ENCODE peak calls at places on chromosomes 11 and 22, in five cellular contexts. One of them, this sample, is unnamed.

GRCh38 chr22:30044369-30044768 is 35.9 kb upstream of the HORMAD2 start:
- DNase-seq in MM.1S: no peak
- DNase-seq in SK-N-SH: peak; percentile 45
- DNase-seq in GM23248: peak; percentile 96
- DNase-seq in HCT116: peak; percentile 37
- DNase-seq in this sample: no peak

GRCh38 chr11:123616505-123617198 is 37.8 kb downstream of the SCN3B start:
- DNase-seq in MM.1S: no peak
- DNase-seq in HCT116: no peak
- DNase-seq in SK-N-SH: peak; percentile 67
- DNase-seq in GM23248: peak; percentile 96
- DNase-seq in this sample: no peak

GRCh38 chr11:27216268-27217149 is 146.5 kb downstream of the CCDC34 start:
- DNase-seq in HCT116: no peak
- DNase-seq in SK-N-SH: peak; percentile 59
- DNase-seq in GM23248: peak; percentile 43
- DNase-seq in MM.1S: no peak
- DNase-seq in this sample: no peak

GRCh38 chr22:26592368-26593015 is 2.6 kb upstream of the TPST2 start:
- DNase-seq in SK-N-SH: no peak
- DNase-seq in HCT116: no peak
- DNase-seq in MM.1S: peak; percentile 96
- DNase-seq in GM23248: no peak
- DNase-seq in this sample: no peak

GRCh38 chr11:115616941-115617340 is 112.7 kb upstream of the CADM1 start:
- DNase-seq in GM23248: peak; percentile 45
- DNase-seq in HCT116: no peak
- DNase-seq in SK-N-SH: no peak
- DNase-seq in MM.1S: no peak
- DNase-seq in this sample: no peak

GRCh38 chr22:28923826-28924732 is 40.7 kb downstream of the ZNRF3 start:
- DNase-seq in GM23248: no peak
- DNase-seq in SK-N-SH: peak; percentile 80
- DNase-seq in HCT116: peak; percentile 55
- DNase-seq in MM.1S: no peak
- DNase-seq in this sample: no peak

GRCh38 chr11:8258771-8259170 is 4.9 kb downstream of the LMO1 start:
- DNase-seq in HCT116: no peak
- DNase-seq in MM.1S: no peak
- DNase-seq in SK-N-SH: no peak
- DNase-seq in GM23248: peak; percentile 96
- DNase-seq in this sample: no peak

GRCh38 chr22:28952857-28953256 is 69.5 kb downstream of the ZNRF3 start:
- DNase-seq in SK-N-SH: no peak
- DNase-seq in HCT116: no peak
- DNase-seq in MM.1S: no peak
- DNase-seq in GM23248: peak; percentile 40
- DNase-seq in this sample: no peak

GRCh38 chr22:49561976-49562375 is 265.7 kb downstream of the BRD1 start:
- DNase-seq in HCT116: no peak
- DNase-seq in GM23248: no peak
- DNase-seq in SK-N-SH: no peak
- DNase-seq in MM.1S: no peak
- DNase-seq in this sample: no peak

GRCh38 chr11:14954581-14954980 is 17.6 kb downstream of the CALCA start:
- DNase-seq in MM.1S: no peak
- DNase-seq in GM23248: no peak
- DNase-seq in HCT116: no peak
- DNase-seq in SK-N-SH: no peak
- DNase-seq in this sample: no peak

GRCh38 chr11:1637628-1638027 is 8.1 kb downstream of the KRTAP5-5 start:
- DNase-seq in SK-N-SH: no peak
- DNase-seq in MM.1S: no peak
- DNase-seq in GM23248: no peak
- DNase-seq in HCT116: no peak
- DNase-seq in this sample: no peak

GRCh38 chr11:57776577-57776976 is 15.0 kb downstream of the CTNND1 start:
- DNase-seq in SK-N-SH: no peak
- DNase-seq in MM.1S: no peak
- DNase-seq in GM23248: no peak
- DNase-seq in HCT116: no peak
- DNase-seq in this sample: no peak

GRCh38 chr11:57777969-57778317 is 16.3 kb downstream of the CTNND1 start:
- DNase-seq in SK-N-SH: no peak
- DNase-seq in MM.1S: no peak
- DNase-seq in HCT116: no peak
- DNase-seq in GM23248: no peak
- DNase-seq in this sample: peak; percentile 73

GRCh38 chr11:57778318-57779037 is 16.9 kb downstream of the CTNND1 start:
- DNase-seq in MM.1S: no peak
- DNase-seq in HCT116: peak; percentile 89
- DNase-seq in GM23248: peak; percentile 92
- DNase-seq in SK-N-SH: peak; percentile 83
- DNase-seq in this sample: peak; percentile 87

GRCh38 chr11:57775474-57775873 is 13.9 kb downstream of the CTNND1 start:
- DNase-seq in SK-N-SH: no peak
- DNase-seq in MM.1S: no peak
- DNase-seq in HCT116: no peak
- DNase-seq in GM23248: peak; percentile 14
- DNase-seq in this sample: no peak

DNA sequence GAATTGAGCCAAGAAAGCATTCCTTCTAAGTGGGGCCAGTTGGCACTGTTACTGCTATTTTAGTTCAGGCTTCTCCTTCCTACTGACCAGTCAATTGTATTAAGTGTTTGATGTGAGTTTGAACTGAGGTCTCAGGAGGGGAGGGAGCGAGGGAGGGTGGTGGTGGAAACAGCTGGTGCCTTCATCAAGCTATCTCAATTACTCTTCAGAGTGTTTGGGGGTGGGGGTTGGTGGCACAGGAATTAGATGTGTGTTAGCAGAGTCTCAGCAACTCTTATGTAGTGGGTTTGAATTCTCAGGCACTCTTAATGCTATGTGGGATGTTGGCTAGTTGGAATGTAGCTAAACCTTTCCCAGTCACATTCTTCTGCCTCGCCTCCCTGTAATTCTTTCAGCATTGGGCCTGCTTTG is 14.5 kb downstream of the CTNND1 start:
- DNase-seq in SK-N-SH: no peak
- DNase-seq in GM23248: peak; percentile 60
- DNase-seq in MM.1S: no peak
- DNase-seq in HCT116: no peak
- DNase-seq in this sample: peak; percentile 69
- TF ChIP-seq EZH2phosphoT487 in SK-N-SH: no peak
- TF ChIP-seq EZH2phosphoT487 in GM23248: no peak
- TF ChIP-seq EZH2phosphoT487 in MM.1S: no peak
- TF ChIP-seq EZH2phosphoT487 in HCT116: no peak
- TF ChIP-seq EZH2phosphoT487 in this sample: no peak

DNA sequence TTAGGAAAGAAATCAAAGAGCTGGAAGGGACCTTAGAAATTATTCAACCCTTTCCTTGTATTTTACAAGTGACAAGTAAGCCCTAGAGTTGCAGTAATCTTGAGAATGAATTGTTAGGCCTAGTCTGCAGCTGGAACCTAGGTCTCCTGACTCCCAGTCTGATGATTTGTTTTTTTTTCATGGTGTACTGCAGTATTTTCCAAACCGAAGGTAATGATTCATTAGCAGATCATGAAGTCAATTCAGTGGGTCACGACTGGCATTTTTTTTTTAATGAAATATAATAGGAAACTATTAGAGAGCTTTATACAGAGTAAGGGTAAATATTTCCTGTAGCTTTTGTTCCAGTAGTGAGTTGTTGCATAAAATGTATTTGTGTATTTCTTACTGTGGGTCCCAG is 42.8 kb downstream of the EXT2 start:
- DNase-seq in SK-N-SH: no peak
- DNase-seq in MM.1S: no peak
- DNase-seq in GM23248: peak; percentile 24
- DNase-seq in HCT116: no peak
- DNase-seq in this sample: no peak
- TF ChIP-seq EZH2phosphoT487 in SK-N-SH: no peak
- TF ChIP-seq EZH2phosphoT487 in MM.1S: no peak
- TF ChIP-seq EZH2phosphoT487 in GM23248: no peak
- TF ChIP-seq EZH2phosphoT487 in HCT116: no peak
- TF ChIP-seq EZH2phosphoT487 in this sample: no peak

DNA sequence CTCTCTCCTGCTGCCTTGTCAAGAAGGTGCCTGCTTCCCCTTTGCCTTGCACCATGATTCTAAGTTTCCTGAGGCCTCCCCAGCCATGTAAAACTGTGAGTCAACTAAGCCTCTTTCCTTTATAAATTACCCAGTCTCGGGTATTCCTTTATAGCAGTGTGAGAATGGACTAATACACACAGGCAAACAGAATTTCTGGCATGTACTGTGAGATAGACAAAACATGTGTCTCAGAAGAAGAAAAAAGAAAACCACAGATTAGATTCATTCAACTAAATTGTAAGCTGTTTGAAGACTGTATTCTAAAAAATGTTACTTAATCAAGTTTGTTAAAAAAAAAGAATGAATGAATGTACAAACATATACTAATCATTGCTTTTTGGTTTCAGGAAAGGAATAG is 1.6 kb upstream of the MMP20 start:
- DNase-seq in HCT116: no peak
- DNase-seq in SK-N-SH: no peak
- DNase-seq in MM.1S: no peak
- DNase-seq in GM23248: peak; percentile 10
- DNase-seq in this sample: no peak
- TF ChIP-seq EZH2phosphoT487 in HCT116: no peak
- TF ChIP-seq EZH2phosphoT487 in SK-N-SH: no peak
- TF ChIP-seq EZH2phosphoT487 in MM.1S: no peak
- TF ChIP-seq EZH2phosphoT487 in GM23248: no peak
- TF ChIP-seq EZH2phosphoT487 in this sample: no peak

DNA sequence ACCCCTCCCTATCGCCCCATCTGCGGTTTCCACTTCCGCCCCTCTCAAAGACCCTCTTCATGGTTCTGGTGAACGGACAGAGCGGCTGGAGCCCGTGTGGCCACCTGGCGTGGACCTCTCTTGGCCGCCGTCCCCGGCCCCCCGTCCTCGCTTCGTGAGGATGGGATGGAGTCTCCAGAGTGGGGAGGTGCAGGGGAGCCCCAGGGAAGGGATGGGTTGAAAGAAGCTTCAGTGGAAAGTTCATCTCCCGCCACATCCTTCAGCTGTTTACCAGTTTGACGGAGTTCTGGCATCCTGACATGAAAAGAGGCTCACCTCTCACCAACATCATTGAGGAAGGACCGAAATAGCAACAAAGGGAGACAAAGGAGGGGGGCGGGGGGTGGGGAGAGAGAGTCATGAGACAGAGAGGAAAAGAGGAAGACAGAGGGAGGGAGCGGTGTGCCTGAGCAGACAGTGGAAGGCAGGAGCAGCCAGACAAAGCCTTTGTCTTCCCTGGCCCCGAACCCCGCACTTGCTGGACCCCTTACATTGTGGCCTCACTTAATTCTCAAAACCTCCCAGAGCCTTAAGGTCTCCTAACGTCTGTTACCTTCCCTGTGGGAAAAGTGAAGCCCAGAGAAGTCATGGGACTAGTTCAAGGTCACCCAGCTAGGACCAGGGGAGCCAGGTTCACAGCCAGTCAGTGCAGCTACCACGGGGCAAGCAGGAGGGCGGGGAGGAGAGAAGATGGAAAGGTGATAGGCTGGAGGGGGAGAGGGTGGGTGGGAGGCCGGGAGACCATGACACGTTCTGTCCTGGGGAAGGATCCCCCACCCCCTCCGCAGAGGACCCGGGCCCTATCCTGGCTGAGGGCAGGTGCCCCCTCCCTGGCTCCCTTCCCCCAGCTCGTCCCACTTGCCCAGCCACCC is 54.9 kb downstream of the CD6 start:
- DNase-seq in MM.1S: no peak
- DNase-seq in GM23248: no peak
- DNase-seq in SK-N-SH: no peak
- DNase-seq in HCT116: no peak
- DNase-seq in this sample: no peak
- TF ChIP-seq EZH2phosphoT487 in MM.1S: no peak
- TF ChIP-seq EZH2phosphoT487 in GM23248: no peak
- TF ChIP-seq EZH2phosphoT487 in SK-N-SH: no peak
- TF ChIP-seq EZH2phosphoT487 in HCT116: no peak
- TF ChIP-seq EZH2phosphoT487 in this sample: no peak

GRCh38 chr22:19480789-19481188 is 1.1 kb downstream of the CDC45 start:
- DNase-seq in GM23248: no peak
- DNase-seq in SK-N-SH: no peak
- DNase-seq in HCT116: no peak
- DNase-seq in MM.1S: no peak
- DNase-seq in this sample: no peak

GRCh38 chr22:19482297-19482696 is 2.6 kb downstream of the CDC45 start:
- DNase-seq in SK-N-SH: no peak
- DNase-seq in GM23248: no peak
- DNase-seq in MM.1S: no peak
- DNase-seq in HCT116: no peak
- DNase-seq in this sample: no peak

GRCh38 chr22:19480173-19480568 is 451 bp downstream of the CDC45 start:
- DNase-seq in MM.1S: no peak
- DNase-seq in SK-N-SH: no peak
- DNase-seq in GM23248: no peak
- DNase-seq in HCT116: no peak
- DNase-seq in this sample: no peak

GRCh38 chr22:19479358-19480172 is at the start of gene CDC45:
- DNase-seq in MM.1S: peak; percentile 98
- DNase-seq in SK-N-SH: peak; percentile 95
- DNase-seq in HCT116: peak; percentile 96
- DNase-seq in GM23248: peak; percentile 99
- DNase-seq in this sample: peak; percentile 98

GRCh38 chr22:19483481-19484244 is 3.9 kb downstream of the CDC45 start:
- DNase-seq in SK-N-SH: no peak
- DNase-seq in HCT116: no peak
- DNase-seq in MM.1S: no peak
- DNase-seq in GM23248: peak; percentile 75
- DNase-seq in this sample: no peak
- TF ChIP-seq EZH2phosphoT487 in SK-N-SH: no peak
- TF ChIP-seq EZH2phosphoT487 in HCT116: no peak
- TF ChIP-seq EZH2phosphoT487 in MM.1S: no peak
- TF ChIP-seq EZH2phosphoT487 in GM23248: no peak
- TF ChIP-seq EZH2phosphoT487 in this sample: no peak

DNA sequence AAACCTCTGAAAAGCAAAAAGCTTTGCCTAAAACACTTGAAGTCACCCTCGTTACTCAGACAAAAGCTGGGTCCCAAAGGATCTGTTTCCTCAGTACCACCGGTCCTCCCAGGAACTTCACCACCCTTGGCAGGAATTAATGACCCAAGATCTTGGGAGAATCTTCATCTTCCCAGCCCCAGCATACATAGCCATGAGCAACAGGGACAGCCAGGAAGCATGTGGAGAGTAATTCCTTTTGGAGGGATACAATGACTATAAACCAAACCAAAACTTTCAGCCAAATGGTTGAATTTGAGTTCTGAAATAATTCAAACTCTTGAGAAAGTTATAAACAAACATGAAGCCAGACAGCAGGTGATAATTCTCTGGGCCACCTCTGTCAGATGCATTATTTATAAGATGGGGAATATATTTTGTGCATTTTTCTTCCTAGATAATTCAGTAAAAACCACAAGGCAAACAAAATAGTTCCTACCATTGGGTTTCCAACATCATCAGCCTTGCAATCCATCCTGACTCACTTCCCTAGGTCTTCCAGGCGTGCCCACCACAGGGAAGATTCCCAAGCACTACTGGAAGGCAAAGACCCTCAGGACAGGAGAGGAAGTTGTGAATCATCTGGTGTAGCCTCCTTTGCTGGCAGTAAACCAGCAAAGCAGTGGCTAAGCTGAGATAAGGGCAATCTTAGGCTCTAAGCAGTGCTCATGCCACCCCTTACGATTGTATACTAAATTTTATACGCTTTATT is 71.7 kb upstream of the DRD2 start:
- DNase-seq in GM23248: peak; percentile 68
- DNase-seq in HCT116: no peak
- DNase-seq in SK-N-SH: no peak
- DNase-seq in MM.1S: no peak
- DNase-seq in this sample: no peak
- TF ChIP-seq EZH2phosphoT487 in GM23248: no peak
- TF ChIP-seq EZH2phosphoT487 in HCT116: no peak
- TF ChIP-seq EZH2phosphoT487 in SK-N-SH: no peak
- TF ChIP-seq EZH2phosphoT487 in MM.1S: no peak
- TF ChIP-seq EZH2phosphoT487 in this sample: no peak

This sample was measured in neural progenitor cell.